ENCODE peak calls at places on chromosomes 4 and X, in seven cellular contexts. R is H9; J is CD4-positive, alpha-beta T cell; I is pancreas; P is fibroblast of pulmonary artery; W is astrocyte of the spinal cord; X is omental fat pad. D is an unnamed sample.

GRCh38 chr4:53785996-53786395 is 194.7 kb upstream of the LNX1 start:
- DNase-seq in W (no peak), X (no peak), J (no peak), R (no peak), I (no peak), P (no peak), D (no peak)

GRCh38 chr4:71209161-71209560 is 129.7 kb upstream of the SLC4A4 start:
- DNase-seq in W (peak; percentile 65), R (no peak), P (peak; percentile 52), X (no peak), J (no peak), I (no peak), D (no peak)

GRCh38 chr4:152029631-152030030 is 268.8 kb upstream of the GATB start:
- DNase-seq in I (no peak), W (peak; percentile 51), J (no peak), R (no peak), P (no peak), X (no peak), D (no peak)

GRCh38 chr4:680565-680930 is 6.2 kb downstream of the MYL5 start:
- DNase-seq in P (no peak), I (no peak), R (peak; percentile 53), X (no peak), W (no peak), J (no peak), D (no peak)

GRCh38 chrX:9728271-9728670 is 37.4 kb downstream of the GPR143 start:
- DNase-seq in J (no peak), I (no peak), P (no peak), X (no peak), R (no peak), W (no peak), D (no peak)

GRCh38 chr4:1081689-1082040 is 31.7 kb downstream of the RNF212 start:
- DNase-seq in W (peak; percentile 40), X (no peak), P (peak; percentile 26), I (no peak), J (no peak), R (peak; percentile 20), D (no peak)

GRCh38 chr4:92012899-92013867 is 290.6 kb upstream of the GRID2 start:
- DNase-seq in R (peak; percentile 59), J (no peak), I (peak; percentile 77), W (no peak), P (no peak), X (no peak), D (no peak)

GRCh38 chrX:32847921-32848320 is 363.4 kb downstream of the DMD start:
- DNase-seq in J (no peak), R (no peak), X (no peak), W (no peak), I (no peak), P (no peak), D (no peak)

GRCh38 chr4:7699040-7699439 is 240.6 kb downstream of the AFAP1 start:
- DNase-seq in X (no peak), R (no peak), J (no peak), W (peak; percentile 56), P (peak; percentile 75), I (peak; percentile 17), D (no peak)

GRCh38 chr4:8314691-8315255 is 45.2 kb downstream of the HTRA3 start:
- DNase-seq in R (peak; percentile 15), I (no peak), X (no peak), W (no peak), P (no peak), J (no peak), D (no peak)

GRCh38 chr4:105058177-105058812 is 88.4 kb upstream of the TET2 start:
- DNase-seq in R (no peak), W (peak; percentile 69), P (peak; percentile 55), X (no peak), J (no peak), I (no peak), D (no peak)

GRCh38 chr4:38290360-38290759 is 330.2 kb downstream of the PTTG2 start:
- DNase-seq in P (peak; percentile 82), J (no peak), I (no peak), R (no peak), W (peak; percentile 74), X (no peak), D (no peak)

GRCh38 chr4:118974758-118975157 is 86.1 kb downstream of the SYNPO2 start:
- DNase-seq in X (no peak), R (no peak), P (peak; percentile 40), J (no peak), I (no peak), W (peak; percentile 29), D (no peak)

GRCh38 chrX:1477801-1478458 is 25.2 kb upstream of the ASMTL start:
- DNase-seq in R (no peak), P (no peak), I (no peak), W (peak; percentile 59), J (no peak), X (no peak), D (peak; percentile 12)

GRCh38 chrX:150502979-150503897 is 65.2 kb upstream of the MTM1 start:
- DNase-seq in J (no peak), P (no peak), W (no peak), I (peak; percentile 37), R (no peak), X (no peak), D (no peak)

DNA sequence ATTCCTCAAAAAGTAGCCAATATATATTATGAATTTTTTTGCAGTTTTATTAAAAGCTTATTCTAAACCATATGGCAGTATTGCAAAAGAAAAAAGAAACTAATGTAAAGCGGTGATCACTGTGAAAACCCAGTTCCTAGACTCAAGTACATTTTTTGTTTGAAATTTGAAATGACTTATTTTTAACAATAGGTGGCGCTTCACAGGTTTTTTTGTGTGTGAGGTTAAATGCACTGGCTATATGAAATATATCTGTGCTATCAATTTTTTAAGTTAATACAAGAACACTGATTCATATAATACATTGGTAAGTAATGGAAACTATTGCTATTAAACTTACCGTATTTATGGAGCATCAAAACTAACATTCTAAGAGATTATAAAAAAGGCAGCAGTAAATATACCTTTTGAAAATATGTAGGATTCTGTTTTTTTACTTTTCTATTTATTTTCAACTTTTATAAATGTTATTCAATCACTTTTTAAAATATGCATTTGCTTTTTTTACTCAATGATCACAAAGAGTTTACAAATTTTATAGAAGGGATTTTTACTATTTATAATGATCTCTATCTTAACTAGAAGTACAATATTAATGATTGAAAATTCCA is 5.6 kb upstream of the SPRY1 start:
- DNase-seq in J (no peak), P (peak; percentile 56), X (no peak), I (no peak), W (peak; percentile 42), R (no peak), D (no peak)
- TF ChIP-seq CTCF in J (peak; percentile 73), P (peak; percentile 54), X (no peak), I (peak; percentile 30), W (peak; percentile 44), R (peak; percentile 70), D (peak; percentile 72)

GRCh38 chr4:86521373-86521969 is 72.6 kb upstream of the PTPN13 start:
- DNase-seq in X (no peak), I (no peak), P (no peak), R (no peak), J (no peak), W (no peak), D (no peak)

GRCh38 chr4:86523333-86523732 is 70.8 kb upstream of the PTPN13 start:
- DNase-seq in X (no peak), I (no peak), P (no peak), R (no peak), W (no peak), J (no peak), D (no peak)

DNA sequence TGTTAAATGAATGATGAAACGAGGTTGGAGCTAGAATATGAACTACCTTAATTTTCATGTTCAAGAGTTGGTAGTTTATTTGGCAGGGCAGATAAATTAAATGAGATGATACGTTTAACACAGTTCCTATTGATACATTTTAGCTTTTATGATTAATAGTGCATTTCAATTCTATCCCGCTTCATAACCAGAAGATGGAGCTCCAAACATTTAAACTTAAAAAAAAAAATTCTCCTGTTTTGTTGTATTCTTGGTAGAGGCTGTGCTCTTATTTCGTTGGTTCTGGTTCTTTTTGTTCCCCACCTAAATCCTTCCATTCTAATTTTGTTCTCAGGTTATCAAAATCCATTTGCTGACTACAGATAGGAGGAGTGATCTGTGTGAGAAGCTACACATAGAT is 71.8 kb upstream of the PTPN13 start:
- DNase-seq in R (no peak), W (no peak), P (peak; percentile 22), I (no peak), J (no peak), X (no peak), D (no peak)
- TF ChIP-seq CTCF in R (no peak), W (peak; percentile 18), P (peak; percentile 33), I (no peak), J (no peak), X (no peak), D (no peak)

DNA sequence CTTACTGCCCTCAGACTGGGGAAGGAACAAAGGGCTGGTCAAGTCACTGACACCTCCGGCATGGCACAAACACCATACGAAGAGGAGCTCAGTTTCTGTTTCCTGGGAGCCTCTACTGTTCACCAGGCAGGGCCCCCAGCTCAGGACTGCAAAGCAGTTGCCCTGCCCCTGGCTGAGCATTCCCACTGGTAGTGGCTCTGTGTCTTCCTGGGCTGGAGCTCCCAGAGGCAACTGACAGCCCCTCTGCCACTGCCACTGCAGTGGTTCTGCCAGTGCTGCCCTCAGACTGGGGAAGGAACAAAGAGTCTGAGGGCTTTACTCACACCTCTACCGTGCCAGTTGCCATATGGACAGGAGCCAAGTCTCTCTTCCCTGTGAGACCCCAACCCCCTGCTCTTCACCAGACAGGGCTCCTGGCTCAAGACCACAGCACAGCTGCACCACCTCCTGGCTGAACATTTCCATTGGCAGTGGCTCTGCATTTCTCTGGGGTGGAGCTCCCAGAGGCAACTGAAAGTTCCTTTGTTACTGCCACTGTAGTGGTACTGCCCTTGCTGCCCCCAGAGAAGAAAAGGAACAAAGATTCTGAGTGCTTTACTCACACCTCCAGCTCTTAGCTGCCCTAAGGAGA is 67.9 kb downstream of the SMARCA5 start:
- DNase-seq in P (no peak), J (no peak), R (peak; percentile 68), I (no peak), X (no peak), W (no peak), D (no peak)
- TF ChIP-seq CTCF in P (peak; percentile 0), J (no peak), R (peak; percentile 55), I (no peak), X (no peak), W (no peak), D (no peak)

GRCh38 chr4:81687470-81687869 is 215.8 kb upstream of the RASGEF1B start:
- DNase-seq in P (no peak), X (no peak), I (no peak), W (no peak), J (no peak), R (no peak), D (no peak)

GRCh38 chr4:81690871-81691270 is 219.2 kb upstream of the RASGEF1B start:
- DNase-seq in I (no peak), X (no peak), W (no peak), P (no peak), R (no peak), J (no peak), D (no peak)

GRCh38 chr4:81685105-81685504 is 213.4 kb upstream of the RASGEF1B start:
- DNase-seq in X (no peak), W (peak; percentile 2), I (no peak), R (no peak), P (no peak), J (no peak), D (no peak)

GRCh38 chr4:81684357-81684756 is 212.7 kb upstream of the RASGEF1B start:
- DNase-seq in P (no peak), J (no peak), X (no peak), I (no peak), W (no peak), R (no peak), D (no peak)

DNA sequence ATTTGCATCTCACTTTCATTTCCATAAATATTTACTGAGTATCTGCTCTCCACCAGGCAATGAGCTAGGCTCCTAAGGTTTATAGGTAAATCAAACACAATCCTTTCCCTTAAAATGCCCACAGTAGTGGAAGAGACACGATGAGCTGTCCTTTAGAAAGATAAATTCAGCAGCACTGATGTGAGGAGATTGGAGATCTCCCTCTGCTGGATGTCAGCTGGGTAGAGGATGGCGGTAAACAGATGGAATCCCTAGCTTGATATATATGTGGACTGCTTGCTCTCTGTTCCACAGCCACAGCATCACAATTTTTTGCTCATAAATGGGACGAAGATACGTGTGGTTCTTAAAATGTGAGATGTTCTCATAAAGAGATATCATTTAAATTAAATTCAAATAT is 216.4 kb upstream of the RASGEF1B start:
- DNase-seq in J (no peak), P (peak; percentile 22), X (no peak), I (no peak), W (no peak), R (no peak), D (no peak)
- TF ChIP-seq CTCF in J (no peak), P (peak; percentile 15), X (no peak), I (no peak), W (peak; percentile 5), R (peak; percentile 51), D (no peak)